ENCODE peak calls at places on chromosomes 7 and 10, in four cellular contexts. One of them, this sample, is unnamed.

GRCh38 chr10:16483241-16483917 is 38.3 kb downstream of the C1QL3 start:
- DNase-seq in fibroblast of lung: no peak
- DNase-seq in breast epithelium: no peak
- DNase-seq in GM20000: no peak
- DNase-seq in this sample: no peak

GRCh38 chr10:94205370-94205930 is 157.3 kb downstream of the NOC3L start:
- DNase-seq in fibroblast of lung: peak; percentile 42
- DNase-seq in breast epithelium: no peak
- DNase-seq in GM20000: no peak
- DNase-seq in this sample: no peak

GRCh38 chr10:84310470-84310869 is 17.9 kb upstream of the CCSER2 start:
- DNase-seq in breast epithelium: no peak
- DNase-seq in GM20000: no peak
- DNase-seq in fibroblast of lung: peak; percentile 80
- DNase-seq in this sample: no peak

GRCh38 chr10:131825150-131825907 is 75.5 kb upstream of the PPP2R2D start:
- DNase-seq in breast epithelium: no peak
- DNase-seq in GM20000: no peak
- DNase-seq in fibroblast of lung: no peak
- DNase-seq in this sample: no peak

GRCh38 chr10:77392851-77393250 is 244.8 kb downstream of the KCNMA1 start:
- DNase-seq in fibroblast of lung: peak; percentile 98
- DNase-seq in breast epithelium: peak; percentile 48
- DNase-seq in GM20000: no peak
- DNase-seq in this sample: peak; percentile 97

GRCh38 chr10:59750155-59750945 is 2.9 kb downstream of the MRLN start:
- DNase-seq in fibroblast of lung: peak; percentile 46
- DNase-seq in breast epithelium: no peak
- DNase-seq in GM20000: no peak
- DNase-seq in this sample: no peak

GRCh38 chr10:2714597-2714996 is 352.8 kb upstream of the PFKP start:
- DNase-seq in GM20000: no peak
- DNase-seq in breast epithelium: no peak
- DNase-seq in fibroblast of lung: no peak
- DNase-seq in this sample: no peak

GRCh38 chr7:99562832-99563231 is 4.4 kb downstream of the ZNF655 start:
- DNase-seq in GM20000: no peak
- DNase-seq in breast epithelium: no peak
- DNase-seq in fibroblast of lung: peak; percentile 100
- DNase-seq in this sample: peak; percentile 98

GRCh38 chr7:19665399-19666008 is 43.3 kb downstream of the POLR1F start:
- DNase-seq in GM20000: peak; percentile 29
- DNase-seq in breast epithelium: no peak
- DNase-seq in fibroblast of lung: peak; percentile 27
- DNase-seq in this sample: peak; percentile 37

GRCh38 chr7:23220690-23221305 is 25.8 kb upstream of the GPNMB start:
- DNase-seq in fibroblast of lung: no peak
- DNase-seq in breast epithelium: no peak
- DNase-seq in GM20000: no peak
- DNase-seq in this sample: no peak

GRCh38 chr10:103042129-103042528 is 124.0 kb downstream of the CNNM2 start:
- DNase-seq in fibroblast of lung: no peak
- DNase-seq in breast epithelium: no peak
- DNase-seq in GM20000: no peak
- DNase-seq in this sample: peak; percentile 16

GRCh38 chr10:555682-556350 is 133.7 kb downstream of the DIP2C start:
- DNase-seq in GM20000: no peak
- DNase-seq in breast epithelium: no peak
- DNase-seq in fibroblast of lung: no peak
- DNase-seq in this sample: no peak

GRCh38 chr10:35813219-35813618 is 171.1 kb upstream of the FZD8 start:
- DNase-seq in GM20000: no peak
- DNase-seq in breast epithelium: no peak
- DNase-seq in fibroblast of lung: no peak
- DNase-seq in this sample: no peak

GRCh38 chr7:1748774-1749173 is 78.7 kb downstream of the ELFN1 start:
- DNase-seq in fibroblast of lung: no peak
- DNase-seq in breast epithelium: no peak
- DNase-seq in GM20000: no peak
- DNase-seq in this sample: no peak

GRCh38 chr7:47379629-47380324 is 202.1 kb downstream of the TNS3 start:
- DNase-seq in fibroblast of lung: peak; percentile 87
- DNase-seq in GM20000: no peak
- DNase-seq in breast epithelium: peak; percentile 36
- DNase-seq in this sample: peak; percentile 63

GRCh38 chr10:27890971-27891370 is 107.9 kb downstream of the ODAD2 start:
- DNase-seq in breast epithelium: no peak
- DNase-seq in GM20000: no peak
- DNase-seq in fibroblast of lung: peak; percentile 50
- DNase-seq in this sample: no peak

GRCh38 chr7:86932038-86932512 is 127.4 kb downstream of the ELAPOR2 start:
- DNase-seq in breast epithelium: no peak
- DNase-seq in GM20000: no peak
- DNase-seq in fibroblast of lung: peak; percentile 74
- DNase-seq in this sample: peak; percentile 73

GRCh38 chr10:114650266-114650665 is 7.8 kb downstream of the ABLIM1 start:
- DNase-seq in GM20000: no peak
- DNase-seq in breast epithelium: no peak
- DNase-seq in fibroblast of lung: no peak
- DNase-seq in this sample: no peak

GRCh38 chr10:6292741-6293151 is 90.0 kb downstream of the PFKFB3 start:
- DNase-seq in breast epithelium: no peak
- DNase-seq in GM20000: no peak
- DNase-seq in fibroblast of lung: peak; percentile 42
- DNase-seq in this sample: no peak

GRCh38 chr10:97827778-97828291 is 21.8 kb upstream of the GOLGA7B start:
- DNase-seq in GM20000: no peak
- DNase-seq in breast epithelium: no peak
- DNase-seq in fibroblast of lung: peak; percentile 2
- DNase-seq in this sample: peak; percentile 28

GRCh38 chr7:55155351-55156117 is 136.7 kb downstream of the EGFR start:
- DNase-seq in breast epithelium: no peak
- DNase-seq in fibroblast of lung: no peak
- DNase-seq in GM20000: no peak
- DNase-seq in this sample: no peak

DNA sequence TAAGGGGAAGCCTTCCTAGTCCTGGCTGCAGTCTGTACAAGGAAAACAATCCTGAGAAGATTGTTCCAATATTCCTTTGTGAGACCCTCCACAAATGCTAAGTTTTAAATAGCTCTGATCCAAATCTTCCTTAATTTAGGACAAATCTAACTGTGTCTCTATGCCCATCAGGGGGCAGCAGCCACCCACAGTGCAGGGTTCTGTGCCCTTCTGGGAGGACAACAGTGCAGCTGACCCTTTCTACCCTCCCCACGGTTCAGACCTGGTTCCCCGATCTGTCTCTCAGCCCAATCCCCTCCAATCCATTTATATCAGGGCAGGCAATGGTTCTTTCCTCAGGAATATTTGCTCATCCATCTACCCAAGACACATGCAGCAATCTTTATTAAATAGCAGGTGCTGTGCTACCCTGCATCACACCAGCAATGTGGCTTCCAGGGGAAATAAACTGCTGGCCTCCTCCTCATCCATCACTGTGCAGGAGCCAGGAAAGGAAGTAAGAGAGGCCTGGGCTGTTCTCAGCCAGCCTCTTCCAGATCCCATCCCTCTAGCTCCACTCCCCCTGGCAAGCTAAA is 4.0 kb upstream of the RBM28 start:
- DNase-seq in GM20000: peak; percentile 60
- DNase-seq in fibroblast of lung: no peak
- DNase-seq in breast epithelium: no peak
- DNase-seq in this sample: peak; percentile 41
- TF ChIP-seq CTCF in GM20000: peak; percentile 22
- TF ChIP-seq CTCF in fibroblast of lung: peak; percentile 82
- TF ChIP-seq CTCF in breast epithelium: no peak
- TF ChIP-seq CTCF in this sample: peak; percentile 87

GRCh38 chr7:101582971-101583370 is 46.1 kb downstream of the MYL10 start:
- DNase-seq in breast epithelium: no peak
- DNase-seq in GM20000: peak; percentile 3
- DNase-seq in fibroblast of lung: no peak
- DNase-seq in this sample: no peak
- TF ChIP-seq CTCF in breast epithelium: no peak
- TF ChIP-seq CTCF in GM20000: no peak
- TF ChIP-seq CTCF in fibroblast of lung: no peak
- TF ChIP-seq CTCF in this sample: no peak

GRCh38 chr7:151665363-151665762 is 145.7 kb upstream of the RHEB start:
- DNase-seq in GM20000: no peak
- DNase-seq in breast epithelium: no peak
- DNase-seq in fibroblast of lung: peak; percentile 92
- DNase-seq in this sample: no peak
- TF ChIP-seq CTCF in GM20000: no peak
- TF ChIP-seq CTCF in breast epithelium: no peak
- TF ChIP-seq CTCF in fibroblast of lung: no peak
- TF ChIP-seq CTCF in this sample: no peak

GRCh38 chr7:28272461-28272877 is 91.9 kb upstream of the JAZF1 start:
- DNase-seq in fibroblast of lung: peak; percentile 47
- DNase-seq in GM20000: peak; percentile 17
- DNase-seq in breast epithelium: no peak
- DNase-seq in this sample: peak; percentile 16
- TF ChIP-seq CTCF in fibroblast of lung: peak; percentile 80
- TF ChIP-seq CTCF in GM20000: no peak
- TF ChIP-seq CTCF in breast epithelium: no peak
- TF ChIP-seq CTCF in this sample: peak; percentile 16

GRCh38 chr10:99444676-99445075 is 14.3 kb upstream of the GOT1 start:
- DNase-seq in fibroblast of lung: no peak
- DNase-seq in breast epithelium: no peak
- DNase-seq in GM20000: no peak
- DNase-seq in this sample: no peak

GRCh38 chr10:99442394-99442793 is 12.0 kb upstream of the GOT1 start:
- DNase-seq in GM20000: no peak
- DNase-seq in breast epithelium: no peak
- DNase-seq in fibroblast of lung: no peak
- DNase-seq in this sample: no peak

GRCh38 chr10:99449023-99449422 is 18.6 kb upstream of the GOT1 start:
- DNase-seq in GM20000: no peak
- DNase-seq in fibroblast of lung: no peak
- DNase-seq in breast epithelium: no peak
- DNase-seq in this sample: no peak

GRCh38 chr10:99438890-99439289 is 8.5 kb upstream of the GOT1 start:
- DNase-seq in GM20000: no peak
- DNase-seq in breast epithelium: no peak
- DNase-seq in fibroblast of lung: no peak
- DNase-seq in this sample: no peak

DNA sequence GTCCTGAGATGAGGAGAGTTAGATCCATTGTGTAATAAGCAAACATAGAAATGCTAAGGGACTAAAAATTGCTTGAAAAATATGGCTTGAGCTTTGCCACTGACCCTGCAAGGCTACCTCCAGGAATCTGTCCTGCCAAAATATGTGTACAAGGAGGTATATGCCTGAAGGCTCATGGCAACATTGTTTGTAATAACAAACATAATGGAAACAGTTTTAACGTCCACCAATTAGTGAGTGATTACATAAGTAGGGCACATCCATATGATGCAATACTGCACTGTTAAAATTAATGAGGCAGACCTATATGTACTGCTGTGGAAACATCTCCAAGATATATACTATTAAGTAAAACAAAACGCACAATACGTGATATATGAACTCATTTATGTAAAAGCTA is 13.1 kb upstream of the GOT1 start:
- DNase-seq in GM20000: no peak
- DNase-seq in breast epithelium: no peak
- DNase-seq in fibroblast of lung: no peak
- DNase-seq in this sample: no peak
- TF ChIP-seq CTCF in GM20000: no peak
- TF ChIP-seq CTCF in breast epithelium: no peak
- TF ChIP-seq CTCF in fibroblast of lung: no peak
- TF ChIP-seq CTCF in this sample: no peak

GRCh38 chr7:43824963-43825362 is 44.4 kb downstream of the MRPS24 start:
- DNase-seq in GM20000: no peak
- DNase-seq in fibroblast of lung: peak; percentile 41
- DNase-seq in breast epithelium: no peak
- DNase-seq in this sample: no peak

GRCh38 chr7:43825391-43825808 is 43.9 kb downstream of the MRPS24 start:
- DNase-seq in fibroblast of lung: no peak
- DNase-seq in GM20000: no peak
- DNase-seq in breast epithelium: no peak
- DNase-seq in this sample: no peak

DNA sequence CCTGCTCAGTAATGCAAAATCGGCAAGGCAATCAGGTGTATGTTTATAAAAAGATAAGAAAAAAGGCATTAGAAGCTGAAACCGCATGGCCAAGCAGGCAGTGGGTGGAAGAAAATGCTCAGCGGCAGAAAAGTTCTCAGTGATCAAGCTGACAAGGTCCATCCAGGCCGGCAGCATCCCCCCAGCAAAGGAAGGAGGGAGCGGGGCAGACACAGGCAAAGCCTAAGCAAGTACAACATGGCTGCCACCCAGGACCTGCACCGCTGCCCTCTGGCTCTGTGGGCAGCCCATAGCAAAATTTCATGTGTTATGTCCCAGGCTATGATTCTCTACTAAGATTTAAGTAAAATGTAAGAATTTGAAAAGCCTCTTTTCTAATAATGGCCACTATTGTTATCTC is 45.4 kb downstream of the MRPS24 start:
- DNase-seq in fibroblast of lung: no peak
- DNase-seq in breast epithelium: no peak
- DNase-seq in GM20000: no peak
- DNase-seq in this sample: no peak
- TF ChIP-seq CTCF in fibroblast of lung: no peak
- TF ChIP-seq CTCF in breast epithelium: no peak
- TF ChIP-seq CTCF in GM20000: no peak
- TF ChIP-seq CTCF in this sample: no peak

This sample was measured in RWPE1.